ENCODE peak calls at places on chromosomes 4 and X, in five cellular contexts. N is AG09309, L is uterus, H is posterior cingulate gyrus, P is substantia nigra. W is an unnamed sample.

GRCh38 chrX:38000706-38001105 is 5.6 kb upstream of the SYTL5 start:
- DNase-seq in N (no peak), L (no peak), H (no peak), P (no peak), W (no peak)

GRCh38 chrX:38803286-38803608 is 2.0 kb downstream of the MID1IP1 start:
- DNase-seq in N (no peak), L (no peak), H (no peak), P (no peak), W (no peak)

GRCh38 chr4:126354784-126355183 is 1040.0 kb downstream of the FAT4 start:
- DNase-seq in N (no peak), L (no peak), H (no peak), P (no peak), W (no peak)

GRCh38 chr4:169540774-169541173 is 71.6 kb downstream of the NEK1 start:
- DNase-seq in N (no peak), L (no peak), H (no peak), P (no peak), W (no peak)

GRCh38 chrX:132614297-132614696 is 125.5 kb upstream of the MBNL3 start:
- DNase-seq in N (no peak), L (no peak), H (no peak), P (no peak), W (no peak)

GRCh38 chr4:133147922-133148689 is 988 bp upstream of the PCDH10 start:
- DNase-seq in N (no peak), L (no peak), H (peak; percentile 85), P (peak; percentile 78), W (peak; percentile 49)

GRCh38 chr4:11404431-11404830 is 24.3 kb downstream of the HS3ST1 start:
- DNase-seq in N (no peak), L (no peak), H (no peak), P (no peak), W (no peak)

GRCh38 chrX:39242187-39242586 is 440.9 kb downstream of the MID1IP1 start:
- DNase-seq in N (no peak), L (no peak), H (no peak), P (no peak), W (no peak)

GRCh38 chr4:71692198-71692597 is 91.7 kb downstream of the GC start:
- DNase-seq in N (no peak), L (no peak), H (no peak), P (no peak), W (no peak)

GRCh38 chr4:67751260-67751659 is 2.9 kb downstream of the GNRHR start:
- DNase-seq in N (no peak), L (no peak), H (no peak), P (no peak), W (no peak)

GRCh38 chrX:99394450-99394849 is 1015.6 kb downstream of the PCDH19 start:
- DNase-seq in N (no peak), L (no peak), H (no peak), P (no peak), W (no peak)

GRCh38 chr4:53777244-53777984 is 186.1 kb upstream of the LNX1 start:
- DNase-seq in N (peak; percentile 63), L (peak; percentile 54), H (no peak), P (no peak), W (no peak)

GRCh38 chrX:24081661-24082154 is 27.0 kb downstream of the EIF2S3 start:
- DNase-seq in N (no peak), L (peak; percentile 25), H (no peak), P (no peak), W (peak; percentile 53)

GRCh38 chrX:115448146-115448545 is 112.8 kb upstream of the PLS3 start:
- DNase-seq in N (no peak), L (no peak), H (no peak), P (no peak), W (no peak)

GRCh38 chrX:79366888-79367749 is at the start of gene ITM2A:
- DNase-seq in N (no peak), L (peak; percentile 28), H (peak; percentile 71), P (no peak), W (peak; percentile 2)

GRCh38 chr4:187059031-187059430 is 335.4 kb upstream of the FAT1 start:
- DNase-seq in N (no peak), L (no peak), H (no peak), P (no peak), W (no peak)

GRCh38 chr4:73006286-73006990 is 63.1 kb downstream of the COX18 start:
- DNase-seq in N (no peak), L (no peak), H (no peak), P (no peak), W (no peak)

GRCh38 chr4:4386296-4386735 is 586 bp upstream of the NSG1 start:
- DNase-seq in N (no peak), L (no peak), H (peak; percentile 89), P (no peak), W (no peak)

GRCh38 chr4:154526151-154526550 is 24.0 kb downstream of the PLRG1 start:
- DNase-seq in N (no peak), L (no peak), H (no peak), P (no peak), W (no peak)

GRCh38 chr4:142356797-142357196 is 489.3 kb downstream of the INPP4B start:
- DNase-seq in N (no peak), L (no peak), H (no peak), P (no peak), W (no peak)

GRCh38 chr4:70954032-70954431 is 39.4 kb upstream of the DCK start:
- DNase-seq in N (no peak), L (no peak), H (no peak), P (no peak), W (no peak)

GRCh38 chr4:135319685-135320084 is 1118.1 kb upstream of the PABPC4L start:
- DNase-seq in N (no peak), L (no peak), H (no peak), P (no peak), W (no peak)

GRCh38 chr4:36363024-36363423 is 81.6 kb downstream of the DTHD1 start:
- DNase-seq in N (no peak), L (no peak), H (no peak), P (no peak), W (no peak)

GRCh38 chrX:40440841-40441240 is 139.9 kb upstream of the ATP6AP2 start:
- DNase-seq in N (no peak), L (no peak), H (no peak), P (no peak), W (no peak)

GRCh38 chr4:7904942-7905341 is 34.7 kb downstream of the AFAP1 start:
- DNase-seq in N (peak; percentile 83), L (peak; percentile 78), H (no peak), P (no peak), W (no peak)

GRCh38 chrX:130176354-130176776 is 4.6 kb downstream of the RAB33A start:
- DNase-seq in N (no peak), L (no peak), H (no peak), P (no peak), W (no peak)

GRCh38 chr4:103934178-103934789 is 214.5 kb upstream of the TACR3 start:
- DNase-seq in N (peak; percentile 3), L (no peak), H (no peak), P (no peak), W (peak; percentile 45)

GRCh38 chrX:12210196-12210815 is 72.0 kb downstream of the FRMPD4 start:
- DNase-seq in N (peak; percentile 13), L (peak; percentile 76), H (peak; percentile 26), P (no peak), W (no peak)

W was measured in neural crest cell.